ENCODE peak calls at places on chromosomes 5 and 9, in five cellular contexts. L is PC-3, F is H1, T is GM23248, M is HepG2. Q is an unnamed sample.

GRCh38 chr5:135392256-135392655 is 6.8 kb downstream of the MACROH2A1 start:
- DNase-seq in L (no peak), F (no peak), T (peak; percentile 91), M (no peak), Q (no peak)

GRCh38 chr5:143673676-143674468 is 138.1 kb upstream of the HMHB1 start:
- DNase-seq in F (no peak), T (peak; percentile 17), M (peak; percentile 81), L (peak; percentile 72), Q (no peak)

GRCh38 chr5:112948455-112948854 is 26.4 kb upstream of the REEP5 start:
- DNase-seq in L (no peak), M (no peak), T (no peak), F (no peak), Q (no peak)

GRCh38 chr9:93303806-93304573 is 120.1 kb downstream of the WNK2 start:
- DNase-seq in M (no peak), F (no peak), L (no peak), T (no peak), Q (no peak)

GRCh38 chr9:108386859-108387384 is 468.9 kb downstream of the ACTL7B start:
- DNase-seq in M (no peak), F (no peak), T (peak; percentile 76), L (peak; percentile 50), Q (no peak)

GRCh38 chr9:70590264-70590646 is 175.8 kb upstream of the KLF9 start:
- DNase-seq in T (peak; percentile 68), L (no peak), M (no peak), F (no peak), Q (peak; percentile 66)

GRCh38 chr5:132279801-132280200 is 14.4 kb upstream of the SLC22A4 start:
- DNase-seq in T (no peak), F (no peak), L (no peak), M (no peak), Q (no peak)

GRCh38 chr9:126162611-126163381 is 163.8 kb upstream of the MVB12B start:
- DNase-seq in F (peak; percentile 32), M (no peak), L (no peak), T (no peak), Q (no peak)

GRCh38 chr9:106864533-106865143 is 1.7 kb downstream of the ZNF462 start:
- DNase-seq in T (peak; percentile 56), M (no peak), L (peak; percentile 36), F (no peak), Q (peak; percentile 56)

GRCh38 chr5:1083823-1084605 is 27.8 kb downstream of the SLC12A7 start:
- DNase-seq in F (no peak), L (no peak), T (no peak), M (no peak), Q (no peak)

GRCh38 chr5:58984009-58984525 is 401.2 kb downstream of the RAB3C start:
- DNase-seq in T (no peak), M (no peak), F (no peak), L (no peak), Q (no peak)

GRCh38 chr5:32225445-32225844 is 51.3 kb upstream of the GOLPH3 start:
- DNase-seq in F (no peak), M (peak; percentile 38), T (peak; percentile 40), L (no peak), Q (no peak)

GRCh38 chr9:3436629-3437028 is 89.2 kb downstream of the RFX3 start:
- DNase-seq in L (no peak), F (no peak), T (peak; percentile 47), M (no peak), Q (peak; percentile 6)

GRCh38 chr5:6783787-6784186 is 70.6 kb downstream of the TENT4A start:
- DNase-seq in M (no peak), L (no peak), F (no peak), T (no peak), Q (no peak)

GRCh38 chr5:31250201-31250600 is 56.7 kb downstream of the CDH6 start:
- DNase-seq in F (no peak), L (no peak), T (no peak), M (no peak), Q (no peak)

GRCh38 chr9:87829756-87830155 is 52.9 kb upstream of the SPATA31E1 start:
- DNase-seq in T (no peak), M (no peak), L (peak; percentile 30), F (no peak), Q (no peak)

GRCh38 chr9:37197158-37198033 is 77.0 kb downstream of the ZCCHC7 start:
- DNase-seq in M (no peak), F (no peak), L (peak; percentile 68), T (peak; percentile 24), Q (peak; percentile 82)

GRCh38 chr9:88604836-88605499 is 70.0 kb downstream of the NXNL2 start:
- DNase-seq in F (no peak), L (no peak), T (no peak), M (no peak), Q (no peak)

GRCh38 chr5:174723315-174723978 is 935 bp upstream of the MSX2 start:
- DNase-seq in T (no peak), M (no peak), F (no peak), L (no peak), Q (no peak)
- TF ChIP-seq EZH2 in T (no peak), M (no peak), F (peak; percentile 91), L (no peak), Q (no peak)

GRCh38 chr9:113464286-113464660 is 746 bp downstream of the RGS3 start:
- DNase-seq in F (no peak), M (no peak), L (no peak), T (no peak), Q (no peak)

GRCh38 chr9:113462781-113463286 is 693 bp upstream of the RGS3 start:
- DNase-seq in F (no peak), M (no peak), L (no peak), T (no peak), Q (no peak)

GRCh38 chr9:113464672-113465271 is 1.2 kb downstream of the RGS3 start:
- DNase-seq in T (no peak), L (no peak), F (peak; percentile 23), M (no peak), Q (no peak)

GRCh38 chr9:113461943-113462342 is 1.6 kb upstream of the RGS3 start:
- DNase-seq in M (no peak), L (no peak), T (no peak), F (no peak), Q (no peak)

DNA sequence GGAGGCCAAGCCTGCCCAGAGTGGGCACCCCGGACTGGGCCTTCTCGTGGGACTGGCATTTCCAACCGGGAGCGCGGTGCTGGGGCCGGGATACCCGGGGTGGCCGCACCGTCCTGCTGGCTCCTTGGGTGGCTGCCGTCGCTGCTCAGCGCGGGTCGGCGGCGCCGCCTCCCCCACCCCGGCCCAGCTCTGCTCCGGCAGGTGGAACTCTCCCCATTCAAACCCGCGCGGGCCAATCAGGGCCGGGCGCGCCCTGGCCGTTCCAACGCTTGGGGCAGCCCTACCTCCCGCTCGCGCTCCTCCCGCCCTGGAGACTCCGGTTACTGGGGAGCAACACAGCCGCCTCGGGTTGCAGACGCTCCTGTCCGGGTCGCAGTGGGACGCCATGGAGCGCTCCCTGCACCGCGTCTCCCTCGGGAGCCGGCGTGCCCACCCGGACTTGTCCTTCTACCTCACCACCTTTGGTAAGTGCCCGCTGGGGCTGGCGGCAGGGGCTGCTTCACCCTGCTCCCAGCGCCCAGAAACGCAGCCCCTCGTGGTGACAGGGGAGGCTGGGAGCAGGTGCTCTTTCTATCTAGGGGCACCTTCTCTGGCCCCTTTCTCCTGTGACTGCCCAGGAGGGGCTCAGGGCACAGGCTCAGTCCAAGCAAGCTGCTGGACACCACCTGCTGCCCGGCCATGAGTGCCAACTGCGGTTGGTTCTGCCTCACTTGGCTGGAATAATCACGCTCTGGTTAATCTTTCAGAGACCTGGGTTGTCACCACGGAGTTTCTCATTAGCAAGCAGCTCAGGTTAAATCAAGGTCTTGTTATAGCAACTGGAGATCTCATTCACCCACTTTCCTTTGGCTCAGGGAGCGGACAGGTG is at the start of gene RGS3:
- DNase-seq in L (peak; percentile 79), M (peak; percentile 66), F (peak; percentile 88), T (no peak), Q (peak; percentile 48)
- TF ChIP-seq EZH2 in L (no peak), M (no peak), F (no peak), T (no peak), Q (no peak)

DNA sequence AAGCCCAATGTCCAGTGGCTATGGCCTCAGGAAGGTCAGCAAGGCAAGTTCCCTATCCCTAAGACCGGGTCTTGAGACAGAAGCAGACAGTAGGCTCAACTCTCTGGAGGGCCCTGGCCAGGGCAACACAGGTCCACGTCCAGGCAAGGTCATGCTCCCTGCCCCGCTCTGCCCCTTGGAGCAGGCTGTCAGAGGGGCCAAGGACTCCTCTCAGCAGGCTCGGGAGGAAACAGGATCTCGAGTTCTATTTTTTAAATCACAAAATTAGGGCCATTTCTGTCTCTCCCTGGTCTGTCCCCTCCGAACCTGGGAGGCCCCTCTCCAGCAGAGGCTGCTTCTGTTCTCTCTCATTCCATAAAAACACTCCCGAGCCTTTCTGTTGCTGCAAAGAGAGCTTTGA is 24.3 kb upstream of the FCN1 start:
- DNase-seq in L (no peak), T (no peak), M (no peak), F (no peak), Q (no peak)
- TF ChIP-seq EZH2 in L (no peak), T (no peak), M (no peak), F (no peak), Q (no peak)

GRCh38 chr5:150589791-150590601 is 50.5 kb upstream of the SYNPO start:
- DNase-seq in F (no peak), L (no peak), M (peak; percentile 69), T (peak; percentile 57), Q (peak; percentile 90)
- TF ChIP-seq EZH2 in F (no peak), L (no peak), M (no peak), T (no peak), Q (no peak)

DNA sequence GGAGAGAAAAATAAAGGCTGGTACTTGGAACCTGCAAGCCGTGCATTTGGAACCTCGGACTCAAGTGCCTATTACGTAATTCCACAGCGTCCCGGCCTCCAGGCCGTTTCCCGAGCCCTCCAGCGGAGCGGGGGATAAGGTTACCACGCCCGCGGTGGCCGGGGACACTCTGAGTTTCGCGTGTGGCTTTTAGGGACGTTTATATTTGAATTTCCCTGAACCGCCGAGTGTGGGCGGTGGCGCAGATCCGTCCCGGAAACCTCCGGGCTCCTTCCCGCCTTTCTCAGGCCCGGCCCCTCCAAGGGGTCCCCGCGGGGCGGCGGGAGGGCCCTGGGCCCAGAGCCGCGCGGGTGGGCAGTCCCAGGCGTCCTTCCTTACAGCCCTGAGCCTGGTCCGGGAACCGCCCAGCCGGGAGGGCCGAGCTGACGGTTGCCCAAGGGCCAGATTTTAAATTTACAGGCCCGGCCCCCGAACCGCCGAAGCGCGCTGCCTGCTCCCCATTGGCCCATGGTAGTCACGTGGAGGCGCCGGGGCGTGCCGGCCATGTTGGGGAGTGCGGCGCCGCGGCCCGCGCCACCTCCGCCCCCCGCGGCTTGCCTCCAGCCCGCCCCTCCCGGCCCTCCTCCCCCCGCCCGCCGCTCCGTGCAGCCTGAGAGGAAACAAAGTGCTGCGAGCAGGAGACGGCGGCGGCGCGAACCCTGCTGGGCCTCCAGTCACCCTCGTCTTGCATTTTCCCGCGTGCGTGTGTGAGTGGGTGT is at the start of gene LMNB1:
- DNase-seq in M (peak; percentile 92), F (peak; percentile 96), L (peak; percentile 96), T (peak; percentile 97), Q (peak; percentile 95)
- TF ChIP-seq EZH2 in M (no peak), F (no peak), L (no peak), T (no peak), Q (no peak)

GRCh38 chr9:115098226-115098965 is 19.6 kb downstream of the TNC start:
- DNase-seq in L (no peak), F (no peak), T (no peak), M (no peak), Q (no peak)
- TF ChIP-seq EZH2 in L (no peak), F (no peak), T (no peak), M (no peak), Q (no peak)

Q was measured in endothelial cell of umbilical vein.